ENCODE peak calls at places on chromosomes 5 and 9, in six cellular contexts. M, Z, P, I, B and N are unnamed samples.

GRCh38 chr5:92518318-92518913 is 1062.6 kb downstream of the NR2F1-AS1 start:
- DNase-seq in I (peak), Z (peak), M (no peak), P (no peak), B (peak), N (no peak)

GRCh38 chr5:159362190-159362589 is 31.9 kb upstream of the IL12B start:
- DNase-seq in P (no peak), M (no peak), B (no peak), I (no peak), Z (no peak), N (no peak)

GRCh38 chr5:150531686-150532085 is 23.8 kb downstream of the NDST1 start:
- DNase-seq in I (no peak), B (no peak), Z (no peak), M (no peak), P (no peak), N (no peak)

GRCh38 chr5:65161655-65162054 is 320.1 kb downstream of the ADAMTS6 start:
- DNase-seq in Z (no peak), M (no peak), B (no peak), P (no peak), I (no peak), N (no peak)

GRCh38 chr9:133484671-133485437 is 6.0 kb upstream of the SLC2A6 start:
- DNase-seq in Z (no peak), I (no peak), M (no peak), P (no peak), B (no peak), N (peak)

GRCh38 chr9:28648723-28649122 is 1075.4 kb upstream of the C9orf72 start:
- DNase-seq in P (no peak), Z (no peak), M (no peak), B (no peak), I (peak), N (no peak)

GRCh38 chr5:141245250-141245717 is at the start of gene PCDHB15:
- DNase-seq in M (peak), Z (no peak), B (no peak), I (peak), P (no peak), N (peak)

GRCh38 chr5:88484367-88484766 is 215.7 kb upstream of the TMEM161B start:
- DNase-seq in I (no peak), P (no peak), B (no peak), Z (no peak), M (no peak), N (no peak)

GRCh38 chr9:82036101-82036500 is 47.5 kb downstream of the SPATA31D1 start:
- DNase-seq in B (no peak), Z (no peak), I (no peak), M (no peak), P (no peak), N (no peak)

GRCh38 chr9:34518110-34518616 is 4.6 kb downstream of the ENHO start:
- DNase-seq in I (no peak), B (no peak), P (no peak), M (no peak), Z (no peak), N (no peak)

GRCh38 chr9:35568196-35568595 is 36.9 kb upstream of the TESK1 start:
- DNase-seq in I (no peak), B (no peak), P (no peak), Z (no peak), M (no peak), N (no peak)

GRCh38 chr5:33832904-33833575 is 58.8 kb downstream of the ADAMTS12 start:
- DNase-seq in M (no peak), P (no peak), Z (no peak), I (no peak), B (no peak), N (no peak)

GRCh38 chr5:58071566-58071965 is 388.3 kb downstream of the PLK2 start:
- DNase-seq in P (no peak), I (no peak), Z (no peak), M (peak), B (no peak), N (no peak)

GRCh38 chr5:104018299-104018698 is 455.7 kb upstream of the NUDT12 start:
- DNase-seq in P (no peak), M (no peak), B (no peak), Z (peak), I (no peak), N (no peak)

GRCh38 chr9:112308576-112308975 is 24.8 kb downstream of the PTBP3 start:
- DNase-seq in Z (no peak), I (peak), P (no peak), M (no peak), B (no peak), N (no peak)

GRCh38 chr9:5947912-5948311 is 57.2 kb downstream of the MLANA start:
- DNase-seq in B (peak), Z (no peak), P (no peak), M (no peak), I (no peak), N (no peak)

GRCh38 chr9:72537011-72537545 is 15.7 kb downstream of the TMC1 start:
- DNase-seq in M (no peak), Z (no peak), B (no peak), I (no peak), P (no peak), N (no peak)

GRCh38 chr5:175027390-175027789 is 303.0 kb downstream of the MSX2 start:
- DNase-seq in Z (no peak), P (no peak), B (no peak), I (no peak), M (no peak), N (peak)

GRCh38 chr5:71780597-71780996 is 61.5 kb downstream of the CARTPT start:
- DNase-seq in P (no peak), M (no peak), Z (no peak), I (no peak), B (no peak), N (no peak)

GRCh38 chr5:134549714-134550113 is 24.2 kb downstream of the JADE2 start:
- DNase-seq in I (no peak), P (no peak), Z (no peak), B (no peak), M (no peak), N (no peak)

GRCh38 chr5:140327589-140327988 is 18.8 kb downstream of the HBEGF start:
- DNase-seq in Z (no peak), I (peak), M (no peak), P (no peak), B (no peak), N (no peak)

GRCh38 chr5:32330126-32330971 is 17.6 kb upstream of the MTMR12 start:
- DNase-seq in B (no peak), P (no peak), M (no peak), Z (no peak), I (no peak), N (no peak)

GRCh38 chr9:97487880-97488279 is 13.6 kb upstream of the TMOD1 start:
- DNase-seq in B (no peak), Z (no peak), I (no peak), M (no peak), P (no peak), N (no peak)

GRCh38 chr9:123334639-123335038 is 21.4 kb upstream of the CRB2 start:
- DNase-seq in Z (no peak), I (no peak), M (no peak), B (no peak), P (no peak), N (no peak)

GRCh38 chr5:93915142-93915553 is 173.7 kb upstream of the POU5F2 start:
- DNase-seq in B (peak), M (no peak), Z (peak), P (no peak), I (peak), N (no peak)

GRCh38 chr5:73256462-73257260 is 83.7 kb downstream of the TMEM174 start:
- DNase-seq in I (no peak), P (no peak), M (no peak), Z (no peak), B (no peak), N (no peak)

GRCh38 chr5:80114856-80115255 is 79.7 kb downstream of the THBS4 start:
- DNase-seq in B (no peak), P (no peak), I (no peak), M (no peak), Z (no peak), N (no peak)

GRCh38 chr5:76691470-76692273 is 24.3 kb upstream of the F2R start:
- DNase-seq in M (no peak), B (peak), Z (no peak), P (no peak), I (no peak), N (no peak)

GRCh38 chr9:14939378-14939777 is 29.1 kb upstream of the FREM1 start:
- DNase-seq in P (peak), M (no peak), I (no peak), Z (no peak), B (no peak), N (no peak)

GRCh38 chr5:144121577-144121976 is 48.9 kb downstream of the YIPF5 start:
- DNase-seq in P (no peak), M (no peak), Z (no peak), B (no peak), I (no peak), N (no peak)

GRCh38 chr9:136660971-136661540 is 1.7 kb upstream of the EGFL7 start:
- DNase-seq in M (no peak), B (no peak), Z (no peak), I (no peak), P (no peak), N (no peak)

GRCh38 chr5:62273691-62274090 is 32.3 kb upstream of the KIF2A start:
- DNase-seq in M (no peak), I (no peak), B (no peak), P (no peak), Z (no peak), N (no peak)

GRCh38 chr5:92409131-92409530 is 1026.0 kb upstream of the ARRDC3 start:
- DNase-seq in M (no peak), B (no peak), P (no peak), I (no peak), Z (no peak), N (no peak)

GRCh38 chr5:120053841-120054240 is 410.3 kb upstream of the PRR16 start:
- DNase-seq in Z (no peak), M (no peak), P (no peak), I (no peak), B (no peak), N (no peak)

GRCh38 chr5:1464511-1464910 is 19.3 kb upstream of the SLC6A3 start:
- DNase-seq in Z (no peak), M (no peak), I (no peak), P (no peak), B (no peak), N (no peak)

GRCh38 chr5:16600397-16600796 is 16.4 kb downstream of the RETREG1 start:
- DNase-seq in B (no peak), I (no peak), M (no peak), P (no peak), Z (no peak), N (no peak)

GRCh38 chr9:22693151-22693550 is 246.5 kb downstream of the DMRTA1 start:
- DNase-seq in I (no peak), P (no peak), B (no peak), M (no peak), Z (no peak), N (no peak)

GRCh38 chr5:124825983-124826337 is 79.5 kb upstream of the ZNF608 start:
- DNase-seq in Z (no peak), M (no peak), I (no peak), P (no peak), B (no peak), N (no peak)

GRCh38 chr5:13934125-13934524 is 10.4 kb downstream of the DNAH5 start:
- DNase-seq in Z (no peak), B (no peak), M (no peak), I (no peak), P (no peak), N (no peak)
- TF ChIP-seq ATF3 in Z (no peak), B (no peak), M (no peak), I (no peak), P (no peak), N (no peak)

DNA sequence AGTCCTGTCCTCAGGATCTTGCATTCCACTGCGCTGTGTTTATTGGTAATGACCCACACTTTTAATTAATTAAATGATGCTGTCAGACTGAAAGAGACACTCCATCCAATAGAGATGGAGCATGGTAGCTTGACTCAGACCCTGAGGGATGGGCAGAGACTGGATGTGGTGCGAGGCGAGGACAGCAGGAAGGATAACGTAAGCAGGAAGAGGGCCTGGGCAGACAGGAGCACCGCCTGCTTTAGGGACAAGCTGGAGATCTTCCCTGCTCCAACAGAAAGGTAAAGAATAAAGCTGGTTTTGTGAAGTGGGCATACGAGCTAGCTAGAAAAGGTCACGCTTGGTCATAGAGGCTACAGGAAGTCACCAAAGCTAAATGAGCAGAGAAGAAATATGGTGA is 3.6 kb upstream of the DOCK8 start:
- DNase-seq in B (no peak), Z (no peak), P (no peak), I (no peak), M (no peak), N (no peak)
- TF ChIP-seq ATF3 in B (no peak), Z (no peak), P (no peak), I (no peak), M (no peak), N (no peak)

DNA sequence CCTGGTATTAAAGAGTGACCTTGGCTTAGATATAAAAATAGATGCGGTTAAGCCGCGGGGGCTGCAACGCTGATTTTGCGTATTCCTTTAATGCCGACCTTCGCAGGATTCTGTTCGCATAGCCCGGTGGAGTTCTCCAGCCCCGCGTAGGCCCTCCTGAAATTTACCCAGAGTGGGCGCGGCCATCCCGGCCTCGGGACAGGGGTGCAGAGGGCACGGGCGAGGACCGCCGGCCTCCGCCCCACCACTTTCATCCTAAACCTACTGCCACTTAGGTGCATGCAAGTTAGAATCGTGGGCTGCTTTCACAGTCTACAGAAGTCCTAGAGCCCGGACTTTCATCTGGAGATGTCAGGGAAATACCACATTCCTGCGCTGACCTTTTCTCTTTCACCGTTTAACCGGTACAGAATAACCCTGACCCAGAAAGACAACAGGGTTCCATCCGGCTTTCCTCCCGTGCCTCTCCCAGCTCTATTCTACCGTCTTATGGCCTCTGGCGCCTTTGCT is 521 bp upstream of the FAM169A start:
- DNase-seq in B (no peak), I (peak), Z (no peak), M (peak), P (no peak), N (no peak)
- TF ChIP-seq ATF3 in B (no peak), I (no peak), Z (no peak), M (no peak), P (no peak), N (no peak)

GRCh38 chr9:2923810-2924768 is 80.2 kb upstream of the PUM3 start:
- DNase-seq in B (no peak), Z (no peak), M (peak), P (no peak), I (no peak), N (no peak)
- TF ChIP-seq ATF3 in B (no peak), Z (no peak), M (no peak), P (no peak), I (no peak), N (no peak)

DNA sequence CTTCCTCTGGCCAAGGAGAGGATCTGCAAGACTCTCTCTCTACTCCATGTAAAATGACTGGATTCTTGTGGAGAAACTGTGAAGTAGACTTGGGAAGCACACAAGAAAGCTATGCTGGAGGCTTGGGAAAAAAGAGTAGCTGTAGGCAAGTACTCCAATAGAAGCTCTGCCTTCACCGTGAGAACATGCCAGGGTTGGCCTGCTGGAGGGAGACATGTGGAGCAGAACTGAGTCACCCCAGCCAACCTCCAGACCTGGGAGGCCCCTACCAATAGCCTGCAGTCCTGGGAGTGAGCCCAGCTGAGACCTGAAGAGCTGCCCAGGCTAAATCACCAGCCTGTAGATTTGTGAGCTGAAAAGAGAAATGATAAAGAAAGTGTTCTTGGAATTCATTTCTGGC is 66.6 kb downstream of the DEPDC1B start:
- DNase-seq in Z (no peak), M (no peak), P (no peak), B (no peak), I (no peak), N (no peak)
- TF ChIP-seq ATF3 in Z (no peak), M (no peak), P (no peak), B (no peak), I (no peak), N (no peak)